ENCODE peak calls at places on chromosomes 16 and 17, in nine cellular contexts. O is GM06990; W is T-helper 1 cell; S is NCI-H1436 treated with DMSO at 0.1 percent for 48 hours; A is stimulated activated CD8-positive, alpha-beta memory T cell treated with anti-CD3 and anti-CD28 coated beads, Interleukin-4, amount 100 ng/mL, for 24 hours; Z is prostate gland; R is Calu3; M is NCI-H69; Y is EH. P is an unnamed sample.
A peak's percentile ranks its signal among the peaks of the same experiment; 100 is the strongest.

GRCh38 chr17:596287-596686 is 118.4 kb downstream of the VPS53 start:
- DNase-seq in Z (no peak), W (no peak), A (no peak), S (no peak), R (peak; percentile 19), O (no peak), M (no peak), Y (peak; percentile 51), P (no peak)

GRCh38 chr17:67239597-67239996 is 5.4 kb downstream of the HELZ start:
- DNase-seq in Z (no peak), W (no peak), R (no peak), O (no peak), M (no peak), S (no peak), A (no peak), Y (peak; percentile 61), P (no peak)

GRCh38 chr17:538096-538973 is 176.3 kb downstream of the VPS53 start:
- DNase-seq in M (no peak), S (no peak), Z (no peak), R (no peak), W (no peak), Y (no peak), A (no peak), O (no peak), P (no peak)

GRCh38 chr17:81405382-81406005 is 10.2 kb downstream of the BAHCC1 start:
- DNase-seq in S (no peak), A (no peak), W (no peak), Y (peak; percentile 53), O (no peak), Z (no peak), R (no peak), M (peak; percentile 51), P (no peak)

GRCh38 chr17:38663125-38663751 is 11.5 kb downstream of the EPOP start:
- DNase-seq in M (peak; percentile 92), Z (no peak), R (peak; percentile 99), Y (peak; percentile 63), S (peak; percentile 36), W (no peak), A (peak; percentile 40), O (peak; percentile 50), P (peak; percentile 59)

GRCh38 chr17:8867361-8867981 is at the start of gene PIK3R6:
- DNase-seq in R (no peak), A (no peak), O (no peak), S (no peak), M (no peak), Z (no peak), W (no peak), Y (no peak), P (no peak)

GRCh38 chr16:66369055-66369592 is 2.6 kb downstream of the CDH5 start:
- DNase-seq in Z (no peak), R (no peak), W (no peak), O (no peak), M (peak; percentile 4), A (no peak), Y (no peak), S (no peak), P (no peak)

GRCh38 chr16:11914759-11915643 is 755 bp downstream of the GSPT1 start:
- DNase-seq in R (peak; percentile 58), W (peak; percentile 8), Z (peak; percentile 15), O (peak; percentile 63), Y (peak; percentile 40), M (peak; percentile 72), A (peak; percentile 18), S (no peak), P (peak; percentile 50)

P was measured in myocyte.